ENCODE peak calls at places on chromosome 21, in ten cellular contexts. R, N, Q, Y, Z, M, G, P, E and W are unnamed samples.

GRCh38 chr21:42097860-42098259 is 26.7 kb downstream of the UMODL1 start:
- ATAC-seq in R (peak; percentile 67), N (peak; percentile 84), Q (peak; percentile 86), Y (peak; percentile 87), Z (peak; percentile 80), M (peak; percentile 87), G (peak; percentile 97), P (peak; percentile 65), E (peak; percentile 85), W (peak; percentile 74)

GRCh38 chr21:28078126-28078525 is 914.6 kb downstream of the LTN1 start:
- ATAC-seq in R (no peak), N (no peak), Q (no peak), Y (no peak), Z (no peak), M (no peak), G (no peak), P (no peak), E (no peak), W (no peak)

GRCh38 chr21:36641886-36642285 is 57.0 kb upstream of the SIM2 start:
- ATAC-seq in R (no peak), N (no peak), Q (no peak), Y (no peak), Z (no peak), M (no peak), G (no peak), P (no peak), E (no peak), W (no peak)

GRCh38 chr21:24259241-24259640 is 1348.0 kb downstream of the MRPL39 start:
- ATAC-seq in R (no peak), N (no peak), Q (no peak), Y (no peak), Z (no peak), M (peak; percentile 94), G (no peak), P (no peak), E (no peak), W (no peak)

GRCh38 chr21:42153746-42154145 is 65.2 kb upstream of the ABCG1 start:
- ATAC-seq in R (no peak), N (no peak), Q (no peak), Y (peak; percentile 9), Z (no peak), M (no peak), G (peak; percentile 30), P (no peak), E (no peak), W (no peak)

GRCh38 chr21:36113647-36114428 is 21.0 kb upstream of the CBR3 start:
- ATAC-seq in R (no peak), N (peak; percentile 76), Q (no peak), Y (peak; percentile 88), Z (no peak), M (peak; percentile 46), G (peak; percentile 72), P (no peak), E (peak; percentile 86), W (no peak)

GRCh38 chr21:15437873-15438272 is 291.9 kb upstream of the USP25 start:
- ATAC-seq in R (no peak), N (no peak), Q (no peak), Y (no peak), Z (no peak), M (no peak), G (no peak), P (no peak), E (no peak), W (no peak)

GRCh38 chr21:29481641-29482040 is 182.9 kb downstream of the BACH1 start:
- ATAC-seq in R (no peak), N (no peak), Q (no peak), Y (no peak), Z (no peak), M (peak; percentile 42), G (no peak), P (no peak), E (no peak), W (no peak)

GRCh38 chr21:43195131-43196021 is 26.6 kb downstream of the CRYAA start:
- ATAC-seq in R (peak; percentile 46), N (no peak), Q (peak; percentile 89), Y (no peak), Z (peak; percentile 72), M (no peak), G (no peak), P (peak; percentile 48), E (no peak), W (peak; percentile 28)
- TF ChIP-seq CTCF in R (no peak), N (no peak), Q (no peak), Y (no peak), Z (no peak), M (no peak), G (no peak), P (no peak), E (no peak), W (no peak)

GRCh38 chr21:38167345-38167744 is 89.4 kb upstream of the KCNJ15 start:
- ATAC-seq in R (no peak), N (no peak), Q (no peak), Y (no peak), Z (no peak), M (no peak), G (no peak), P (no peak), E (no peak), W (no peak)

GRCh38 chr21:38171723-38172344 is 85.0 kb upstream of the KCNJ15 start:
- ATAC-seq in R (no peak), N (peak; percentile 28), Q (peak; percentile 72), Y (peak; percentile 40), Z (no peak), M (peak; percentile 67), G (peak; percentile 44), P (peak; percentile 86), E (no peak), W (no peak)

GRCh38 chr21:38166214-38166547 is 90.6 kb upstream of the KCNJ15 start:
- ATAC-seq in R (no peak), N (no peak), Q (no peak), Y (no peak), Z (no peak), M (no peak), G (no peak), P (peak; percentile 24), E (no peak), W (no peak)

GRCh38 chr21:38170705-38171682 is 85.8 kb upstream of the KCNJ15 start:
- ATAC-seq in R (no peak), N (no peak), Q (no peak), Y (peak; percentile 89), Z (no peak), M (no peak), G (peak; percentile 72), P (peak; percentile 17), E (no peak), W (no peak)

DNA sequence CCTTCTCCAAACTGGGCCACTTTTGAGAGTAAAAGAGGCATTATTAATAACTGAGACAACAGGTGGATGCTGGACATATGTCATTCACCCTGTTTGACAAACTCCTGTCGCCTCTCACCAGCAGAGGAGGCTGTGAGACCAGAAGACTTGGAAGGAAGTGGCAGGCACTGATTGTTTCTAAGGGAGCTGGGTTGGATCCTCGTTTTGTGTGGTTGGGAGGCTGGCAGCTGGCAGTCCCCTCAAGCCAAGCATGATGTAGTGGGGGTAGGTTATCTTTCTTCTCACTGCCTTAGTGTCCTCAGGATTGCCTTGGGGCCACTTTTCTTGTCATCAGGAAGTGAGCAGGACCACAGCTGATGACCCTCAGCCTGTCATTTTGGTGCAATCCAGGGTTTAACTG is 86.5 kb upstream of the KCNJ15 start:
- ATAC-seq in R (no peak), N (no peak), Q (no peak), Y (peak; percentile 76), Z (no peak), M (no peak), G (peak; percentile 83), P (no peak), E (peak; percentile 72), W (no peak)
- H3K27ac ChIP-seq in R (no peak overlapping the region), N (no peak overlapping the region), Q (no peak overlapping the region), Y (no peak overlapping the region), Z (no peak overlapping the region), M (no peak overlapping the region), G (peak overlapping the region; percentile 49), P (peak overlapping the region; percentile 66), E (peak overlapping the region; percentile 51), W (no peak overlapping the region)

GRCh38 chr21:34983680-34984086 is 65.4 kb downstream of the RUNX1 start:
- ATAC-seq in R (no peak), N (no peak), Q (no peak), Y (no peak), Z (no peak), M (peak; percentile 33), G (peak; percentile 53), P (no peak), E (no peak), W (no peak)

GRCh38 chr21:34981793-34982192 is 67.3 kb downstream of the RUNX1 start:
- ATAC-seq in R (no peak), N (no peak), Q (no peak), Y (no peak), Z (no peak), M (no peak), G (no peak), P (no peak), E (no peak), W (no peak)

GRCh38 chr21:34987673-34988072 is 61.4 kb downstream of the RUNX1 start:
- ATAC-seq in R (no peak), N (no peak), Q (no peak), Y (no peak), Z (no peak), M (no peak), G (no peak), P (no peak), E (no peak), W (no peak)

GRCh38 chr21:34986561-34987533 is 62.3 kb downstream of the RUNX1 start:
- ATAC-seq in R (no peak), N (peak; percentile 69), Q (no peak), Y (no peak), Z (no peak), M (no peak), G (peak; percentile 31), P (no peak), E (no peak), W (no peak)

DNA sequence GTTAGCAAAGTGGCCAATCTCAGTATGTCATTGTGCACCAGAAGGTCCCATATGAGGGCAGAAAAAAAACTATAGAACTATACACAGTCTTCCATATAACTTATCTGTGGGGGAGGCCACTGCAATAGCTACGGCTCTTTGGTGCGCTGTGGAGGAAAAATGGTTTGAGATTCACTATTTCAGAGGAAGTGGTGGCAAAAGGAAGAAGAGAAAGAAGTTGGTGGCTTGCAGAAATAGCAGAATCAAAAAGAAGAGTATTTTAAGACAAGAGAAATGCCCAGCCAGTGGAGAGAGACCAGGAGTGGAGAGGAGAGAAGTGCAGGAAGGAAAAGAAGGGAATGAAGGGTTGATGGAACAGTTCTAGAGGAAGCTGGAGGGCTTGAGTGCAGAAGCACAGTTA is 64.7 kb downstream of the RUNX1 start:
- ATAC-seq in R (no peak), N (no peak), Q (no peak), Y (no peak), Z (no peak), M (no peak), G (no peak), P (no peak), E (no peak), W (no peak)
- H3K36me3 ChIP-seq in R (no peaks in the 10 kb centered on the region), N (no peaks in the 10 kb centered on the region), Q (no peaks in the 10 kb centered on the region), Y (no peaks in the 10 kb centered on the region), Z (no peaks in the 10 kb centered on the region), M (peaks cover 10% of the 10 kb centered on the region), G (no peaks in the 10 kb centered on the region), P (no peaks in the 10 kb centered on the region), E (no peaks in the 10 kb centered on the region), W (no peaks in the 10 kb centered on the region)

DNA sequence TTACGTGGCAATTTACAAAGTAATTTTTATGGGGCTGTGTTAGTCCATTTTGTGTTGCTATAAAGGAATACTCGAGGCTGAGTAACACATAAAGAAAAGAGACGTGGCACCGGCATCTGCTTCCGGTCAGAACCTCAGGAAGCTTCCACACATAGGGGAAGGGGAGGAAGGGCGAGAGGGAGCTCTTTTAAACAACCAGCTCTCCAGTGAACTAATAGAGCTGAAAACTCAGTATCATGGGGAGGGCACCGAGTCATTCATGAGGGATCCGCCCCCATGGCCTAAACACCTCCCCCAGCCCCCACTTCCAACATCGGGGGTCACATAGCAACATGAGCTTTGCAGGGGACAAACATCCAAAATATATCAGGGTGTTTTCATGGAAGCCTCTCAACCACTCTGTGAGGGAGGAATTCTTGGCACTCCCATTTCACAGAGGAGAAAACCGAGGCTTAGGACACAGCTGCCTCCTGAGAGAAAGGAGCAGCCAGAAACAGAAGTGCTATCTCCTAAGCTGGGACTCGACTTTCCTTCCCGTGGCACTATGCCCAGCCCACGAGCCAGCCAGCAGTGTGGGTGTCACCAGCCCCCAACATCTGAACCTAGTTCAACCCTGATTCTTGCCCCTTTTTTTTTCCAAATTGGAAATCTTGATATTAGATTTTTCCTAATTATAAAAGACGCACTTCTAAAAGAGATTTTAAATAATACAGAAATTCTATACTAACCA is 29.1 kb downstream of the MIS18A start:
- ATAC-seq in R (no peak), N (no peak), Q (no peak), Y (no peak), Z (no peak), M (no peak), G (no peak), P (no peak), E (no peak), W (no peak)
- TF ChIP-seq CTCF in R (no peak), N (no peak), Q (no peak), Y (no peak), Z (no peak), M (no peak), G (no peak), P (no peak), E (no peak), W (no peak)